ENCODE peak calls at places on chromosomes 7 and 10, in four cellular contexts. A, Z, I and L are unnamed samples.
A peak's percentile ranks its signal among the peaks of the same experiment; 100 is the strongest.

GRCh38 chr7:128941323-128941890 is 3.7 kb downstream of the IRF5 start:
- DNase-seq in I (peak; percentile 58), Z (no peak), A (no peak), L (no peak)

GRCh38 chr10:66555061-66555460 is 370.8 kb upstream of the LRRTM3 start:
- DNase-seq in A (no peak), Z (no peak), I (no peak), L (no peak)

GRCh38 chr7:127957886-127958285 is 73.4 kb downstream of the LRRC4 start:
- DNase-seq in Z (no peak), A (no peak), I (no peak), L (no peak)

GRCh38 chr10:95133997-95134396 is 60.0 kb upstream of the ACSM6 start:
- DNase-seq in I (no peak), A (no peak), Z (no peak), L (no peak)

GRCh38 chr10:91115618-91116390 is 104.7 kb upstream of the PCGF5 start:
- DNase-seq in I (no peak), Z (no peak), A (no peak), L (no peak)

GRCh38 chr10:14588084-14588937 is 186.4 kb downstream of the FAM107B start:
- DNase-seq in Z (no peak), I (no peak), A (no peak), L (peak; percentile 78)

GRCh38 chr10:47458466-47459154 is 25.3 kb downstream of the ANXA8 start:
- DNase-seq in A (peak; percentile 25), Z (no peak), I (no peak), L (no peak)

GRCh38 chr10:65348637-65349036 is 1577.2 kb upstream of the LRRTM3 start:
- DNase-seq in A (no peak), Z (no peak), I (no peak), L (no peak)

GRCh38 chr7:70694357-70694908 is 437.5 kb upstream of the GALNT17 start:
- DNase-seq in Z (peak; percentile 49), I (no peak), A (peak; percentile 28), L (no peak)

GRCh38 chr7:129162732-129163131 is 18.2 kb downstream of the TSPAN33 start:
- DNase-seq in Z (no peak), A (no peak), I (no peak), L (no peak)

GRCh38 chr10:29859521-29860130 is 199.8 kb downstream of the JCAD start:
- DNase-seq in I (no peak), A (no peak), Z (no peak), L (no peak)

GRCh38 chr7:80622531-80622930 is 15.9 kb upstream of the CD36 start:
- DNase-seq in Z (no peak), I (no peak), A (no peak), L (no peak)

GRCh38 chr7:139066315-139066714 is 30.5 kb upstream of the ZC3HAV1L start:
- DNase-seq in Z (no peak), I (no peak), A (no peak), L (no peak)

GRCh38 chr7:4882169-4882741 is 1.3 kb downstream of the RADIL start:
- DNase-seq in Z (peak; percentile 28), I (peak; percentile 88), A (no peak), L (no peak)

GRCh38 chr10:125164421-125164820 is 4.1 kb upstream of the CTBP2 start:
- DNase-seq in I (peak; percentile 18), Z (no peak), A (no peak), L (no peak)

GRCh38 chr7:101198476-101198875 is 2.4 kb downstream of the MOGAT3 start:
- DNase-seq in A (no peak), Z (no peak), I (no peak), L (no peak)

GRCh38 chr7:153590136-153590535 is 462.1 kb upstream of the DPP6 start:
- DNase-seq in Z (no peak), I (no peak), A (no peak), L (no peak)

GRCh38 chr10:70655316-70655715 is 17.0 kb upstream of the ADAMTS14 start:
- DNase-seq in Z (no peak), A (no peak), I (peak; percentile 53), L (no peak)

GRCh38 chr7:26616235-26616634 is 248.2 kb downstream of the SKAP2 start:
- DNase-seq in Z (no peak), A (peak; percentile 38), I (no peak), L (no peak)

GRCh38 chr7:18659746-18660145 is 164.2 kb downstream of the HDAC9 start:
- DNase-seq in Z (no peak), I (no peak), A (no peak), L (no peak)

GRCh38 chr10:47368431-47369180 is 15.5 kb downstream of the ZNF488 start:
- DNase-seq in Z (no peak), A (no peak), I (peak; percentile 76), L (no peak)

GRCh38 chr7:121394709-121395140 is 1.4 kb downstream of the FAM3C start:
- DNase-seq in I (no peak), Z (no peak), A (no peak), L (peak; percentile 20)

GRCh38 chr10:61390841-61391240 is 62.3 kb downstream of the TMEM26 start:
- DNase-seq in A (no peak), I (no peak), Z (no peak), L (no peak)

GRCh38 chr10:131811239-131812011 is 89.4 kb upstream of the PPP2R2D start:
- DNase-seq in I (peak; percentile 59), A (no peak), Z (no peak), L (no peak)

GRCh38 chr10:102435529-102436233 is 3.3 kb upstream of the CUEDC2 start:
- DNase-seq in I (no peak), Z (no peak), A (no peak), L (peak; percentile 70)

GRCh38 chr7:30564243-30564892 is 30.3 kb upstream of the GARS1 start:
- DNase-seq in A (peak; percentile 73), Z (peak; percentile 87), I (peak; percentile 90), L (peak; percentile 82)
- TF ChIP-seq CTCF in A (peak; percentile 82), Z (peak; percentile 91), I (peak; percentile 74), L (peak; percentile 90)

GRCh38 chr7:33423646-33424020 is 294.3 kb downstream of the BBS9 start:
- DNase-seq in I (no peak), A (peak; percentile 8), Z (no peak), L (peak; percentile 38)
- TF ChIP-seq CTCF in I (no peak), A (peak; percentile 21), Z (peak; percentile 65), L (peak; percentile 68)

DNA sequence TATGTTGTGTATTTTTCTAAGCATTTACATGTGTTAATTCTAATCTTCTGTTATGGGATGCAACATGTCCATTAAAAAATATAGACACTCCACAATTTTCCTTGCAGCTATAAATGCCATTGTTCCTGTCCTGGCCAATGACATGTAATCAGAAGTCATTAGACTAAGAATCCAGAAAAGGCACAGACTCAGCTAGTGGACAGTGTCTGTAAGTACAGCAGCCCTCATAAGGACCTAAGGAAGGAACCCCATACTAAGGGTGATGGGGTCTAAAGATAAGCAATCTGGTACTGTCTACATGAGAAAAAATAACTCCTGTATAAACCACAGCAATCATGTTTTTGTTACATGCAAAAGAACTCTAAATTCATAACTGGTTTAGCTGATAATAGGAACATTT is 115.9 kb downstream of the GPR85 start:
- DNase-seq in Z (no peak), I (no peak), A (no peak), L (no peak)
- TF ChIP-seq CTCF in Z (peak; percentile 12), I (no peak), A (no peak), L (no peak)

GRCh38 chr7:74164985-74165456 is 9.1 kb upstream of the EIF4H start:
- DNase-seq in A (no peak), I (no peak), Z (no peak), L (no peak)
- TF ChIP-seq CTCF in A (no peak), I (no peak), Z (peak; percentile 45), L (no peak)

DNA sequence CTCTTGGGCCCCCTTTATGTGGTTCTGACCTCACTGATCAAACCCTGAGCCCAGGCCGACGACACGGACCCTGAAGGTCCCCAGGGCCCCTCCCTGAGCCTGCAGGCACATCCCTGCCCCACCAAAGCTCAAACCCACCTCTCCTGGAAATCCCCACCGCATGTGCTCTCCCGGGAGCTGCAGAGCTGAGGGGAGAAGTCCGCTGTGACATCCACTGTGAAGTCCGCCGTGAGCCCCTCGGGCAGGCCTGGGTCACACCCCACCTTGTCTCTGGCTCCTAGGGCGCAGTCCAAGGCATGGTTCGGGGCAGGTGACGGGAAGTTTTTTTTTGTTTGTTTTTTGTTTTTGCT is 100.2 kb downstream of the MICALL2 start:
- DNase-seq in I (peak; percentile 62), Z (no peak), A (no peak), L (no peak)
- TF ChIP-seq CTCF in I (no peak), Z (no peak), A (no peak), L (no peak)

GRCh38 chr10:6919077-6919476 is 339.0 kb upstream of the PRKCQ start:
- DNase-seq in I (no peak), Z (no peak), A (no peak), L (no peak)

GRCh38 chr10:6916601-6917000 is 336.5 kb upstream of the PRKCQ start:
- DNase-seq in Z (no peak), I (no peak), A (no peak), L (no peak)

GRCh38 chr10:6920072-6921019 is 340.3 kb upstream of the PRKCQ start:
- DNase-seq in A (peak; percentile 69), I (no peak), Z (peak; percentile 54), L (peak; percentile 92)

GRCh38 chr10:6917125-6917524 is 337.0 kb upstream of the PRKCQ start:
- DNase-seq in I (no peak), Z (no peak), A (no peak), L (no peak)

GRCh38 chr10:6918305-6918704 is 338.2 kb upstream of the PRKCQ start:
- DNase-seq in A (no peak), Z (peak; percentile 52), I (no peak), L (peak; percentile 86)
- TF ChIP-seq CTCF in A (no peak), Z (peak; percentile 52), I (no peak), L (peak; percentile 77)

GRCh38 chr10:16545126-16545736 is 23.6 kb upstream of the C1QL3 start:
- DNase-seq in I (no peak), A (peak; percentile 29), Z (no peak), L (peak; percentile 21)
- TF ChIP-seq CTCF in I (no peak), A (peak; percentile 43), Z (peak; percentile 75), L (peak; percentile 54)